ENCODE peak calls at places on chromosomes 3 and 15, in five cellular contexts. X is activated T-cell treated with anti-CD3 and anti-CD28 coated beads for 24 hours; V is substantia nigra; U is activated naive CD4-positive, alpha-beta T cell treated with anti-CD3 and anti-CD28 coated beads, Interleukin-2, amount 50 U/mL, for 16 hours; Y is fibroblast of mammary gland. H is an unnamed sample.

GRCh38 chr15:88428053-88428452 is 39.1 kb downstream of the MRPL46 start:
- DNase-seq in X (no peak), V (no peak), U (no peak), Y (no peak), H (no peak)

GRCh38 chr15:70670680-70671079 is 92.7 kb downstream of the UACA start:
- DNase-seq in X (no peak), V (no peak), U (no peak), Y (peak; percentile 28), H (no peak)

GRCh38 chr3:159987291-159987711 is 1.3 kb upstream of the IL12A start:
- DNase-seq in X (no peak), V (no peak), U (no peak), Y (peak; percentile 89), H (no peak)

GRCh38 chr3:133977568-133977967 is 52.2 kb downstream of the SLCO2A1 start:
- DNase-seq in X (no peak), V (no peak), U (no peak), Y (no peak), H (no peak)

GRCh38 chr3:154885016-154885415 is 195.1 kb upstream of the MME start:
- DNase-seq in X (no peak), V (no peak), U (no peak), Y (peak; percentile 80), H (no peak)

GRCh38 chr3:87109431-87109830 is 117.7 kb upstream of the CHMP2B start:
- DNase-seq in X (no peak), V (no peak), U (no peak), Y (no peak), H (no peak)

GRCh38 chr3:155075200-155075599 is 4.9 kb upstream of the MME start:
- DNase-seq in X (no peak), V (no peak), U (no peak), Y (no peak), H (no peak)

GRCh38 chr3:69370156-69370944 is 15.5 kb downstream of the FRMD4B start:
- DNase-seq in X (no peak), V (peak; percentile 47), U (no peak), Y (no peak), H (peak; percentile 38)

GRCh38 chr3:170132335-170132734 is 49.2 kb downstream of the PHC3 start:
- DNase-seq in X (no peak), V (no peak), U (no peak), Y (peak; percentile 50), H (no peak)

GRCh38 chr15:99682455-99682854 is 50.8 kb downstream of the LYSMD4 start:
- DNase-seq in X (no peak), V (no peak), U (no peak), Y (peak; percentile 93), H (no peak)